ENCODE peak calls at places on chromosome 12, in nine cellular contexts. F, K, R, N, A, T, B, S and W are unnamed samples. For H3K4me1, the result is how much of the 10 kb centered on the place peaks cover.

GRCh38 chr12:46669720-46670119 is 156.1 kb downstream of the SLC38A4 start:
- DNase-seq in F (no peak), T (no peak), B (no peak), S (no peak), R (no peak), A (no peak), N (no peak), K (no peak), W (no peak)

GRCh38 chr12:6380141-6381121 is 3.5 kb upstream of the LTBR start:
- DNase-seq in N (no peak), A (peak), S (no peak), R (no peak), F (no peak), T (no peak), K (no peak), B (peak), W (no peak)

GRCh38 chr12:80456513-80456912 is 12.5 kb downstream of the PTPRQ start:
- DNase-seq in K (no peak), R (no peak), B (no peak), A (no peak), F (no peak), N (no peak), T (no peak), S (no peak), W (no peak)

GRCh38 chr12:116159175-116159574 is 118.3 kb downstream of the MED13L start:
- DNase-seq in R (no peak), F (no peak), B (peak), A (no peak), T (peak), N (no peak), K (peak), S (no peak), W (no peak)

GRCh38 chr12:97939141-97939540 is 476.5 kb downstream of the RMST start:
- DNase-seq in T (no peak), K (no peak), R (no peak), S (no peak), A (no peak), F (no peak), N (no peak), B (no peak), W (no peak)

GRCh38 chr12:12883369-12884001 is 7.9 kb upstream of the GPRC5A start:
- DNase-seq in R (peak), F (no peak), N (no peak), K (peak), T (no peak), A (peak), S (no peak), B (peak), W (no peak)

GRCh38 chr12:5507944-5508343 is 76.0 kb downstream of the NTF3 start:
- DNase-seq in T (no peak), R (no peak), A (no peak), K (no peak), N (no peak), B (no peak), F (no peak), S (no peak), W (no peak)

GRCh38 chr12:108568653-108569154 is 6.3 kb downstream of the ISCU start:
- DNase-seq in F (no peak), A (no peak), B (no peak), R (no peak), S (no peak), N (no peak), T (no peak), K (no peak), W (no peak)

GRCh38 chr12:62799126-62799736 is 135.7 kb downstream of the PPM1H start:
- DNase-seq in A (peak), N (peak), K (peak), T (peak), B (peak), S (no peak), R (peak), F (no peak), W (no peak)

GRCh38 chr12:12779529-12779928 is 5.9 kb upstream of the APOLD1 start:
- DNase-seq in A (peak), T (no peak), K (peak), N (no peak), F (no peak), R (peak), B (peak), S (no peak), W (no peak)

GRCh38 chr12:68240079-68240478 is 13.3 kb downstream of the IL22 start:
- DNase-seq in S (no peak), K (peak), R (peak), B (peak), A (peak), N (no peak), T (no peak), F (no peak), W (no peak)

GRCh38 chr12:26878661-26879119 is 45.7 kb upstream of the ITPR2 start:
- DNase-seq in A (peak), K (peak), S (peak), N (peak), T (no peak), R (no peak), B (no peak), F (peak), W (peak)

GRCh38 chr12:58026421-58026820 is 85.1 kb downstream of the ATP23 start:
- DNase-seq in B (no peak), T (no peak), N (no peak), F (no peak), R (no peak), K (no peak), A (no peak), S (no peak), W (no peak)

GRCh38 chr12:46585854-46586621 is 213.5 kb upstream of the SLC38A2 start:
- DNase-seq in A (no peak), T (peak), R (peak), F (no peak), S (no peak), K (peak), B (peak), N (no peak), W (no peak)

GRCh38 chr12:58877243-58877743 is 43.0 kb downstream of the LRIG3 start:
- DNase-seq in K (no peak), F (no peak), T (no peak), S (no peak), N (no peak), A (peak), B (peak), R (peak), W (peak)

GRCh38 chr12:6275609-6276246 is 34.8 kb upstream of the PLEKHG6 start:
- DNase-seq in F (no peak), K (no peak), T (no peak), S (no peak), R (no peak), B (no peak), A (peak), N (no peak), W (no peak)

GRCh38 chr12:104507672-104508071 is 50.9 kb downstream of the CHST11 start:
- DNase-seq in T (no peak), N (no peak), B (no peak), S (no peak), K (no peak), F (no peak), R (no peak), A (peak), W (no peak)

GRCh38 chr12:74647241-74647640 is 109.6 kb downstream of the ATXN7L3B start:
- DNase-seq in F (no peak), T (no peak), B (no peak), K (no peak), N (no peak), A (no peak), R (no peak), S (no peak), W (no peak)

GRCh38 chr12:7075518-7075917 is 15.0 kb downstream of the C1S start:
- DNase-seq in N (no peak), R (no peak), A (no peak), K (no peak), F (no peak), B (no peak), T (no peak), S (no peak), W (no peak)

GRCh38 chr12:121894633-121895032 is 6.0 kb downstream of the PSMD9 start:
- DNase-seq in A (peak), R (peak), K (peak), S (peak), F (peak), N (no peak), B (peak), T (peak), W (no peak)

GRCh38 chr12:3141339-3142321 is 64.5 kb downstream of the TSPAN9 start:
- DNase-seq in F (no peak), K (no peak), B (no peak), R (no peak), N (peak), A (peak), T (no peak), S (no peak), W (no peak)

GRCh38 chr12:51822956-51823355 is 25.6 kb downstream of the FIGNL2 start:
- DNase-seq in A (peak), F (no peak), T (no peak), K (no peak), B (no peak), R (no peak), S (no peak), N (no peak), W (no peak)

GRCh38 chr12:73308747-73309146 is 1036.6 kb downstream of the TRHDE start:
- DNase-seq in F (no peak), A (no peak), S (no peak), R (no peak), T (no peak), B (no peak), N (no peak), K (no peak), W (no peak)

GRCh38 chr12:73307260-73307659 is 1035.1 kb downstream of the TRHDE start:
- DNase-seq in F (no peak), S (no peak), K (no peak), N (no peak), T (no peak), A (no peak), B (no peak), R (no peak), W (no peak)

GRCh38 chr12:73308079-73308478 is 1035.9 kb downstream of the TRHDE start:
- DNase-seq in S (no peak), R (no peak), A (no peak), B (no peak), N (no peak), K (no peak), F (no peak), T (no peak), W (no peak)
- H3K4me3 ChIP-seq in S (no peak), R (no peak), A (no peak), B (no peak), N (no peak), K (no peak), F (no peak), T (no peak), W (no peak)

GRCh38 chr12:114440450-114441383 is 34.8 kb upstream of the TBX5 start:
- DNase-seq in K (no peak), F (peak), R (no peak), N (no peak), B (no peak), A (no peak), T (peak), S (no peak), W (no peak)

GRCh38 chr12:114443607-114444421 is 37.9 kb upstream of the TBX5 start:
- DNase-seq in T (peak), R (no peak), A (no peak), S (no peak), N (no peak), B (no peak), F (peak), K (no peak), W (no peak)

GRCh38 chr12:114438635-114439256 is 32.8 kb upstream of the TBX5 start:
- DNase-seq in K (no peak), S (no peak), T (no peak), B (no peak), R (no peak), N (no peak), F (no peak), A (no peak), W (no peak)

GRCh38 chr12:114439833-114440449 is 34.0 kb upstream of the TBX5 start:
- DNase-seq in F (peak), S (no peak), K (no peak), B (no peak), N (no peak), R (no peak), A (no peak), T (no peak), W (no peak)

GRCh38 chr12:114439306-114439705 is 33.4 kb upstream of the TBX5 start:
- DNase-seq in F (peak), B (no peak), K (no peak), R (no peak), S (no peak), T (no peak), A (no peak), N (no peak), W (no peak)
- H3K4me1 ChIP-seq in F (under half), B (under half), K (under half), R (under half), S (under half), T (under half), A (under half), N (under half), W (under half)

DNA sequence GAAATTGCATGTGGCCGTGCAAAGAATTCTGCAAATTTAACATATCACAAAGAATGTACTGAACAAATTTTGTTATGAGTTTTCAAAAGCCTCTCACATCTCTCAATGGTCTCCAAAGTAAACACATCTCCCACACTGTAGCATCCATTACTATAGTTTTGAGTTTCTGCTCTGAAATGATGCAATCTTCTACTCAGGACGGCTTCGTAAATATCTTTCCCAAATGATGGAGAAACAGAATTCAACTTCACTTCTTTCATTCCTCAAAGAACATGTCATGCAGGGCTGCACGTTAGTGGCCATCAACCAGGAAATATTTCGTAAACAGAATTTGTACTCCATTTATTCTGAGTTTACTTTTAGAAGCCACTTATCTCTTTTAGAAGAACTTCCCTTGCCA is 17.5 kb downstream of the DUSP6 start:
- DNase-seq in T (no peak), N (no peak), B (peak), K (no peak), F (no peak), R (no peak), A (peak), S (no peak), W (no peak)
- H3K27ac ChIP-seq in T (peak), N (no peak), B (peak), K (no peak), F (no peak), R (no peak), A (peak), S (no peak), W (no peak)

GRCh38 chr12:968561-968960 is 19.1 kb upstream of the RAD52 start:
- DNase-seq in A (no peak), N (no peak), R (no peak), T (no peak), S (no peak), F (no peak), K (no peak), B (no peak), W (no peak)
- H3K4me3 ChIP-seq in A (no peak), N (no peak), R (no peak), T (no peak), S (no peak), F (no peak), K (no peak), B (no peak), W (no peak)

DNA sequence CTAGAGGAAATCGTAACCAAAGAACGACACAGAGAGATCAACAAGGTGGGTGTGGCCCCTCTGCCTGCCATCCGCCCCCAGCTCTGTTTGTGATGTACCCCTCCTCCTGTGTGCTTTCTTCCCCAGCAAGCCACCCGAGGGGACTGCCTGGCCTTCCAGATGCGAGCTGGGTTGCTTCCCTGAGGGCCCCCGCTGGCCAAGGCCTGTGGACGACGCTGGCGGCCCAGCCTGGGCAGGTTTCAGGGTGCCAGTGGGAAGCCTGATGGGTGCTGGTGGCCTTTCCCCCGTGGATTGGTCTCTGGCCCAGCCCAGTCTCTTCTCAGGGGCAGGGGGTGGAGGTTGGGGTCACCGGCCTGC is 2.0 kb downstream of the ARL6IP4 start:
- DNase-seq in K (no peak), F (peak), T (no peak), N (no peak), R (no peak), B (no peak), A (peak), S (peak), W (no peak)
- H3K4me1 ChIP-seq in K (under half), F (under half), T (under half), N (half or more), R (under half), B (under half), A (under half), S (under half), W (half or more)

DNA sequence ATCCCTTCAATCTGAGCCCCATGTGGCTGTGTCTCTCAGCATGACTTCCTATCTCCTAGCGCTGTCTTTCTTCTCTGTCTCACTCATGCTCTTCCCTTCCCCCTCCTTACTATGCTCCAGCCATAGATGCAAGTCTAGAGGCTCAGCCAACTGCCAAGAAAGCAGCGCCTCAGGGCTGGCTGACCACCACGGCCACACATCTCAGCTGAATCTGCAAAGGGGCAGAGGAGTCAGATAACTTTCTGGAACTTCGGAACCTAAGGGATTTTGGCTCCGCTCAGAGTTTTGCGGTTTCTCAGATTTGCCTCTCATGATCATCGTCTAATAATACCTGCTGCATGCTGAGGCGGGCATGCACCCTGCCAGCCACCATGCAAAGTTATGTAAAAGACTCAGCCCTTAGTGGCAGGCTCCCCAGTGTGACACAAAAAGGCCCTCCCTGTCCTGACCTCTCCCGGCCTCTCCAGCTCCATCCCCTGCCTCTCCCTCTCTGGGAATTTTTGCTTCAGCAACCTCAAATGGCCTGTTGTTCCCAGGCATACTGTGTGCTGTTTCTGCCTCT is 5.0 kb upstream of the FGF6 start:
- DNase-seq in F (no peak), N (no peak), B (no peak), R (no peak), S (no peak), T (peak), A (peak), K (no peak), W (no peak)
- H3K27ac ChIP-seq in F (no peak), N (no peak), B (no peak), R (no peak), S (no peak), T (peak), A (no peak), K (no peak), W (no peak)

DNA sequence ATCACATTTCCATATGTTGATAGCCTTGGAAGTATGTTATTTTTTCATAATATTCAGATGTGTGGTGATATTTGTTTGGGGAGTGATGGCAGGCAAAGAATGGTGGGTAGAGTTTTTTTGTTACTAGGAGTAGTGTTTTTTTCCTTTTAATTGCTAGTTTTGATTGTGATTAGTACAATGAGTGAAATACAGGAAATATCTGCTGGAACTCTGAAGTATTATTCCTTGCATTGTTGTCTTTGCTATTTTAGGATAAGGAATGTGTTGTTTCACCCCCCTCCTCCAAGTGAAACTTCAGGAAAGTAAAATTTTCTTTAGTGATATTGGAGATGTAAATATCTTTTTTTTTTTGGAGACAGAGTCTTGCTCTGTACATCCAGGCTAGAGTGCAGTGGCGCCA is 105.4 kb downstream of the DIP2B start:
- DNase-seq in K (peak), T (no peak), B (no peak), R (no peak), F (no peak), S (no peak), N (no peak), A (no peak), W (no peak)
- H3K4me3 ChIP-seq in K (no peak), T (no peak), B (no peak), R (no peak), F (no peak), S (no peak), N (no peak), A (no peak), W (no peak)

GRCh38 chr12:89370411-89370810 is 18.1 kb upstream of the DUSP6 start:
- DNase-seq in T (no peak), F (no peak), R (no peak), S (no peak), B (no peak), A (no peak), N (no peak), K (no peak), W (no peak)
- H3K4me1 ChIP-seq in T (under half), F (under half), R (under half), S (under half), B (under half), A (under half), N (under half), K (half or more), W (under half)